ENCODE peak calls at places on chromosomes 1 and 21, in seven cellular contexts. N is H9, A is neuronal stem cell, K is mesenchymal stem cell, P is mesendoderm, Q is IMR-90, B is H1. V is an unnamed sample.

GRCh38 chr1:12346483-12347155 is 116.8 kb downstream of the VPS13D start:
- DNase-seq in A (no peak), N (no peak), P (no peak), Q (no peak), K (no peak), B (no peak), V (no peak)

GRCh38 chr1:100265562-100265930 is 470 bp upstream of the RTCA start:
- DNase-seq in A (no peak), K (no peak), B (no peak), N (no peak), P (no peak), Q (peak; percentile 38), V (peak; percentile 47)

GRCh38 chr21:45179568-45180288 is 105.3 kb downstream of the ADARB1 start:
- DNase-seq in A (no peak), N (no peak), P (no peak), K (no peak), B (no peak), Q (no peak), V (no peak)

GRCh38 chr21:27382404-27382803 is 415.5 kb upstream of the ADAMTS5 start:
- DNase-seq in Q (peak; percentile 20), N (no peak), P (no peak), B (no peak), K (no peak), A (no peak), V (no peak)

GRCh38 chr1:219304227-219305226 is 130.8 kb downstream of the LYPLAL1 start:
- DNase-seq in K (no peak), Q (peak; percentile 67), N (no peak), A (no peak), P (peak; percentile 57), B (no peak), V (peak; percentile 73)

GRCh38 chr1:226868726-226869125 is 1.7 kb upstream of the PSEN2 start:
- DNase-seq in Q (no peak), B (no peak), K (no peak), N (no peak), P (no peak), A (no peak), V (no peak)

GRCh38 chr21:42980959-42981523 is 6.7 kb downstream of the PKNOX1 start:
- DNase-seq in P (no peak), A (no peak), N (no peak), Q (no peak), K (no peak), B (no peak), V (no peak)

GRCh38 chr1:44050261-44050660 is 19.0 kb upstream of the SLC6A9 start:
- DNase-seq in A (no peak), B (no peak), Q (no peak), N (no peak), P (peak; percentile 39), K (no peak), V (no peak)

GRCh38 chr21:22174746-22175145 is 1176.5 kb downstream of the NCAM2 start:
- DNase-seq in N (no peak), A (no peak), Q (no peak), P (no peak), K (no peak), B (no peak), V (no peak)

GRCh38 chr1:26938659-26939025 is 17.1 kb downstream of the NUDC start:
- DNase-seq in N (no peak), P (no peak), B (no peak), A (no peak), Q (no peak), K (no peak), V (no peak)

GRCh38 chr1:160795951-160796383 is at the start of gene LY9:
- DNase-seq in Q (no peak), B (no peak), N (no peak), K (no peak), P (no peak), A (no peak), V (no peak)

GRCh38 chr1:205975387-205975998 is 27.7 kb downstream of the RAB7B start:
- DNase-seq in Q (no peak), P (no peak), A (no peak), B (no peak), N (no peak), K (no peak), V (no peak)

GRCh38 chr1:247110627-247111258 is 6.6 kb upstream of the ZNF669 start:
- DNase-seq in B (no peak), A (peak; percentile 11), Q (peak; percentile 6), P (no peak), K (peak; percentile 19), N (peak; percentile 36), V (no peak)

GRCh38 chr1:14915356-14916054 is 238.0 kb upstream of the TMEM51 start:
- DNase-seq in N (peak; percentile 67), Q (peak; percentile 34), P (peak; percentile 54), K (peak; percentile 60), A (peak; percentile 54), B (peak; percentile 89), V (peak; percentile 55)

GRCh38 chr1:153233448-153233847 is 16.1 kb downstream of the PRR9 start:
- DNase-seq in P (no peak), Q (no peak), A (no peak), N (no peak), B (no peak), K (no peak), V (no peak)

GRCh38 chr1:116334868-116335649 is 38.0 kb upstream of the ATP1A1 start:
- DNase-seq in B (no peak), Q (peak; percentile 9), K (peak; percentile 18), A (no peak), N (peak; percentile 41), P (peak; percentile 54), V (no peak)

GRCh38 chr1:24138481-24139158 is 4.3 kb downstream of the IL22RA1 start:
- DNase-seq in B (no peak), A (no peak), N (no peak), Q (no peak), P (no peak), K (no peak), V (no peak)

GRCh38 chr1:223137402-223138100 is 5.5 kb downstream of the TLR5 start:
- DNase-seq in Q (peak; percentile 39), N (no peak), A (no peak), B (no peak), P (no peak), K (peak; percentile 75), V (peak; percentile 67)

GRCh38 chr1:173440430-173440829 is 36.7 kb upstream of the PRDX6 start:
- DNase-seq in B (no peak), N (no peak), A (no peak), K (no peak), P (no peak), Q (no peak), V (no peak)

GRCh38 chr1:195740862-195741261 is 867.4 kb downstream of the KCNT2 start:
- DNase-seq in N (no peak), Q (peak; percentile 64), B (no peak), P (no peak), A (no peak), K (no peak), V (peak; percentile 98)

GRCh38 chr1:32275424-32275823 is 16.5 kb upstream of the HDAC1 start:
- DNase-seq in N (peak; percentile 65), A (no peak), Q (no peak), B (no peak), P (peak; percentile 27), K (no peak), V (peak; percentile 29)

GRCh38 chr1:39266269-39266668 is 61.8 kb downstream of the MACF1 start:
- DNase-seq in A (no peak), K (peak; percentile 36), Q (no peak), N (no peak), B (no peak), P (peak; percentile 81), V (no peak)

GRCh38 chr1:77342745-77343144 is 60.9 kb downstream of the AK5 start:
- DNase-seq in P (no peak), K (no peak), N (no peak), A (no peak), Q (no peak), B (no peak), V (no peak)

GRCh38 chr1:58508629-58509028 is 37.9 kb downstream of the OMA1 start:
- DNase-seq in A (no peak), N (no peak), Q (no peak), P (peak; percentile 42), B (no peak), K (no peak), V (no peak)

DNA sequence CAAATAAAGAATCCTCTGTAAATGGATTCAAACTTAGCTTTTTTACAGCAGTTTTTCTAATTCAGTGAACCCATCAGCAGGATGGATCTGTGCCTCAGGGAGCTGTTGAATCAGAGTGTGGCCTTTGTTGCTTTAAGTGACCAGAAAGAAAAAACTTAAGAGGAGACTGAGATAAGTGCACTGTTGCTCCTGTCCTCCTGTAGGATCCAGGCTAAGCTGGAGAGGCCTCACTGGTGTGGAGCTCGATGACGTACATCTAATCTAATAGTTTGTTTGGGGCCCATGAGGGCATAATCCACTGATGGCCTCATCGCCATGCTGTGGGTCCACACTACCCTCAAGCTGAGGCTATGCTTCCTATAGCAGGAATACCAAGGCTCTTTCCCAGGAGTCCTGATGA is 10.6 kb downstream of the DIP2A start:
- DNase-seq in A (no peak), N (no peak), P (no peak), Q (no peak), B (no peak), K (no peak), V (no peak)
- H3K23ac ChIP-seq in A (no peak overlapping the region), N (no peak overlapping the region), P (no peak overlapping the region), Q (no peak overlapping the region), B (no peak overlapping the region), K (no peak overlapping the region), V (no peak overlapping the region)

DNA sequence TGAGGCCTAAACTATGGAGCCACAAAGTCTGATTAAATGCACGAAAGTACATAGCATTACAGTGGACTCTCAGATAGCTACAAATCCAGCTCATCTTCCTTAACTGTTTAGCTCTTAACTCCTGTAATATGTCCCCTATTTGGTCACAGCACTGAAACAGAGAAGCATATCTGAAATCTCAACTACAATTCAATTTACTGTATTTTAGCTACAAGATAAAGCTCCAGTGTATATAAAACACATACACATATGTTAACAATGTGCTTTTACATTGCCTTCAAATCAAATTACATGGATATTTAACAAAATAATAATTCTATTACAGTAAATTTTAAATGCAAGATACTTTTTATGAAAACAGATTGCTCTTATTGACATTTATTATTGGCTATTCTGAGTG is 849.3 kb upstream of the PRMT6 start:
- DNase-seq in Q (no peak), N (no peak), K (no peak), B (no peak), A (no peak), P (no peak), V (no peak)
- H3K23ac ChIP-seq in Q (no peak overlapping the region), N (no peak overlapping the region), K (no peak overlapping the region), B (no peak overlapping the region), A (no peak overlapping the region), P (no peak overlapping the region), V (no peak overlapping the region)

GRCh38 chr1:237309595-237310118 is 267.7 kb downstream of the RYR2 start:
- DNase-seq in Q (no peak), B (peak; percentile 53), K (no peak), A (no peak), P (no peak), N (peak; percentile 44), V (no peak)
- H3K23ac ChIP-seq in Q (no peak overlapping the region), B (no peak overlapping the region), K (no peak overlapping the region), A (no peak overlapping the region), P (no peak overlapping the region), N (no peak overlapping the region), V (no peak overlapping the region)

GRCh38 chr1:80457409-80457808 is 1343.3 kb upstream of the ADGRL2 start:
- DNase-seq in B (no peak), Q (no peak), N (no peak), P (peak; percentile 14), K (no peak), A (peak; percentile 21), V (no peak)

GRCh38 chr1:80448081-80448480 is 1352.7 kb upstream of the ADGRL2 start:
- DNase-seq in N (no peak), K (no peak), Q (peak; percentile 27), P (no peak), A (no peak), B (no peak), V (no peak)

GRCh38 chr1:80450711-80451110 is 1350.0 kb upstream of the ADGRL2 start:
- DNase-seq in K (no peak), A (no peak), B (no peak), N (no peak), P (no peak), Q (no peak), V (peak; percentile 4)

GRCh38 chr1:80453775-80454174 is 1347.0 kb upstream of the ADGRL2 start:
- DNase-seq in K (no peak), P (no peak), B (no peak), A (no peak), Q (no peak), N (no peak), V (no peak)
- H3K23ac ChIP-seq in K (no peak overlapping the region), P (no peak overlapping the region), B (no peak overlapping the region), A (no peak overlapping the region), Q (no peak overlapping the region), N (no peak overlapping the region), V (no peak overlapping the region)